ENCODE peak calls at places on chromosomes 3 and 15, in five cellular contexts. T, I, F, C and P are unnamed samples.

GRCh38 chr3:191566469-191566868 is 105.5 kb downstream of the PYDC2 start:
- DNase-seq in T (no peak), I (no peak), C (no peak), F (no peak), P (no peak)

GRCh38 chr15:63971427-63971805 is 74.9 kb downstream of the DAPK2 start:
- DNase-seq in C (no peak), T (no peak), F (no peak), I (no peak), P (peak; percentile 62)

GRCh38 chr3:59320080-59320479 is 270.3 kb upstream of the CFAP20DC start:
- DNase-seq in I (no peak), F (peak; percentile 66), T (no peak), C (no peak), P (no peak)

GRCh38 chr3:104947946-104948345 is 418.8 kb upstream of the ALCAM start:
- DNase-seq in F (no peak), I (no peak), C (no peak), T (no peak), P (no peak)

GRCh38 chr3:129359102-129359461 is 69.4 kb downstream of the EFCAB12 start:
- DNase-seq in F (no peak), T (no peak), C (no peak), I (no peak), P (no peak)

GRCh38 chr3:30567139-30567753 is 39.2 kb upstream of the TGFBR2 start:
- DNase-seq in C (no peak), T (no peak), I (no peak), F (peak; percentile 15), P (no peak)

GRCh38 chr3:63279000-63279366 is 875 bp downstream of the SYNPR start:
- DNase-seq in C (no peak), I (no peak), T (no peak), F (no peak), P (no peak)

GRCh38 chr15:48748535-48748934 is 62.3 kb downstream of the CEP152 start:
- DNase-seq in I (no peak), C (no peak), F (no peak), T (no peak), P (no peak)

GRCh38 chr3:191136347-191136746 is 62.7 kb upstream of the OSTN start:
- DNase-seq in T (peak; percentile 23), C (peak; percentile 1), F (peak; percentile 18), I (no peak), P (no peak)

GRCh38 chr3:112111785-112112402 is 21.2 kb downstream of the GCSAM start:
- DNase-seq in C (peak; percentile 31), F (peak; percentile 33), I (no peak), T (peak; percentile 46), P (peak; percentile 47)

GRCh38 chr15:80561500-80561899 is 133.6 kb upstream of the ABHD17C start:
- DNase-seq in C (no peak), T (no peak), F (no peak), I (no peak), P (no peak)

GRCh38 chr3:126417461-126418255 is 22.9 kb downstream of the CFAP100 start:
- DNase-seq in C (no peak), T (no peak), F (no peak), I (no peak), P (no peak)

GRCh38 chr3:196793224-196793623 is 53.6 kb downstream of the PAK2 start:
- DNase-seq in I (no peak), C (no peak), F (peak; percentile 84), T (peak; percentile 29), P (no peak)

GRCh38 chr15:59294961-59295741 is 77.5 kb downstream of the MYO1E start:
- DNase-seq in T (peak; percentile 78), F (no peak), C (no peak), I (no peak), P (no peak)

GRCh38 chr3:153372326-153372725 is 210.3 kb downstream of the RAP2B start:
- DNase-seq in T (no peak), C (no peak), I (no peak), F (no peak), P (no peak)

GRCh38 chr3:165254812-165255211 is 58.6 kb upstream of the SLITRK3 start:
- DNase-seq in C (no peak), F (peak; percentile 16), I (no peak), T (peak; percentile 39), P (no peak)

GRCh38 chr3:191070201-191070600 is 128.8 kb upstream of the OSTN start:
- DNase-seq in C (no peak), T (no peak), I (no peak), F (no peak), P (no peak)

GRCh38 chr3:10505050-10505790 is at the start of gene ATP2B2:
- DNase-seq in C (no peak), F (no peak), I (no peak), T (no peak), P (no peak)

GRCh38 chr3:183303725-183304124 is 50.7 kb downstream of the B3GNT5 start:
- DNase-seq in I (no peak), C (no peak), F (no peak), T (no peak), P (no peak)

GRCh38 chr3:64650710-64651109 is 37.1 kb downstream of the ADAMTS9 start:
- DNase-seq in I (no peak), T (no peak), C (no peak), F (no peak), P (no peak)

GRCh38 chr3:17747184-17747889 is 4.9 kb upstream of the TBC1D5 start:
- DNase-seq in I (peak; percentile 73), F (peak; percentile 57), C (no peak), T (no peak), P (peak; percentile 62)

GRCh38 chr3:16177962-16178627 is 3.6 kb downstream of the GALNT15 start:
- DNase-seq in F (peak; percentile 42), C (peak; percentile 75), I (no peak), T (peak; percentile 38), P (peak; percentile 86)

GRCh38 chr3:189737071-189737470 is 105.9 kb downstream of the TP63 start:
- DNase-seq in T (no peak), F (no peak), C (no peak), I (no peak), P (no peak)

GRCh38 chr3:18207232-18207631 is 217.9 kb downstream of the SATB1 start:
- DNase-seq in I (no peak), T (no peak), C (no peak), F (no peak), P (no peak)

GRCh38 chr3:42161050-42161935 is 70.1 kb downstream of the TRAK1 start:
- DNase-seq in C (no peak), I (no peak), T (no peak), F (peak; percentile 25), P (no peak)

GRCh38 chr3:126464494-126464893 is 11.2 kb downstream of the ZXDC start:
- DNase-seq in T (no peak), C (no peak), I (no peak), F (no peak), P (no peak)

GRCh38 chr3:64612916-64613526 is 74.8 kb downstream of the ADAMTS9 start:
- DNase-seq in T (no peak), C (no peak), F (no peak), I (no peak), P (no peak)

GRCh38 chr3:197305854-197306253 is 7.4 kb upstream of the DLG1 start:
- DNase-seq in C (no peak), I (peak; percentile 75), T (no peak), F (no peak), P (no peak)

GRCh38 chr15:37028609-37029287 is 71.6 kb downstream of the MEIS2 start:
- DNase-seq in I (no peak), C (no peak), F (no peak), T (no peak), P (no peak)

GRCh38 chr3:98770261-98771039 is 7.3 kb downstream of the ST3GAL6 start:
- DNase-seq in I (peak; percentile 53), T (no peak), F (no peak), C (no peak), P (no peak)

GRCh38 chr3:10575601-10576160 is 70.3 kb upstream of the ATP2B2 start:
- DNase-seq in T (no peak), I (no peak), C (no peak), F (no peak), P (no peak)

GRCh38 chr3:127448161-127448561 is 142.4 kb downstream of the TPRA1 start:
- DNase-seq in T (no peak), F (no peak), I (no peak), C (no peak), P (peak; percentile 40)

GRCh38 chr15:42591238-42591936 is 16.0 kb downstream of the STARD9 start:
- DNase-seq in C (no peak), F (peak; percentile 84), I (no peak), T (no peak), P (peak; percentile 47)

GRCh38 chr3:39141211-39141995 is 12.0 kb downstream of the CSRNP1 start:
- DNase-seq in F (no peak), T (no peak), I (no peak), C (no peak), P (peak; percentile 40)
- TF ChIP-seq SRF in F (no peak), T (no peak), I (no peak), C (no peak), P (no peak)

GRCh38 chr3:24263069-24263668 is 231.5 kb downstream of the THRB start:
- DNase-seq in I (no peak), T (no peak), C (no peak), F (no peak), P (no peak)
- TF ChIP-seq SRF in I (no peak), T (no peak), C (no peak), F (no peak), P (no peak)

DNA sequence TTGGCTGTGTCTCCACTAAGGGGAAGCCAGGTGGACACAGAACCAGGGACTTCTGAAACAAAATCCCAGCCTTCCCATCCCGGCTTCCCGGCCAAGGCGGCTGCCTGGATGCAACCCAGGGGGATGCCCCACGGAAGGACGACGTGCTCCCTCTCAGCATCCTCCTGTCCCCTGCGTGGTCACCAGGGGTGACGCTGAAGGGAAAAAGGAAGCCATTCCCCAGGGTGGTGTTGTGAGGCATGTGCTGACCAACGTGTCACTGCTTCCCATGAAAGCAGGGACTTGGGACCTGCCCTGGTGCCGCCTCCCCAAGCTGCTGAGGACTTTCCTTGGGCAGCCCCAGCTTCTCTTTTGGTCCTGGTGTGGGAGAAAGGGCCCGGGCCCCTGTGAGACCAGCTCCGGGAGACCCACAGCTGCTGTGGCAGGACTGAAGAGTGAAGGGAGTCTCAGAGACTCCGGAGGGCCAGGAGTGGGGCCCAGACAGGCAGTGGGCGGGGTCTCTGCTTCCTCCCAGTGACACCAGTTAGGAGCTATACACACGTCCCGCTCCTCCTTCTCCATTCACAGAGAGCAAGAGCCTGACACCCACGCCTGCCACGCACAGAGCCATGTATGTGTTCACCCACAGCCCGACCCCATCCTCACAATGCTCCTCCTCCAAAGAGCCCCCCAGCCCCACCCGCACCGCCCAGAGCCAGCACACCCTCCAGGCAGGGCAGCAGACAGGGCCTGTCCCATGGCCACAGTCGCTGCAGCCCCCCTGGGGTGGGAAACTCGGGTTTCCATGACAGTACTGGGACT is 139.1 kb downstream of the NUP210 start:
- DNase-seq in C (no peak), F (no peak), I (no peak), T (no peak), P (peak; percentile 44)
- TF ChIP-seq SRF in C (no peak), F (no peak), I (no peak), T (no peak), P (no peak)

GRCh38 chr3:102162251-102162650 is 272.6 kb upstream of the ZPLD1 start:
- DNase-seq in T (no peak), F (no peak), C (no peak), I (no peak), P (no peak)

GRCh38 chr3:102159810-102160451 is 274.9 kb upstream of the ZPLD1 start:
- DNase-seq in C (no peak), F (no peak), I (no peak), T (no peak), P (no peak)

GRCh38 chr3:102156426-102156825 is 278.4 kb upstream of the ZPLD1 start:
- DNase-seq in C (no peak), I (no peak), F (no peak), T (no peak), P (no peak)

GRCh38 chr3:102161362-102162006 is 273.3 kb upstream of the ZPLD1 start:
- DNase-seq in I (no peak), C (no peak), T (no peak), F (no peak), P (no peak)

GRCh38 chr3:102158080-102158756 is 276.6 kb upstream of the ZPLD1 start:
- DNase-seq in C (no peak), F (no peak), I (no peak), T (no peak), P (no peak)
- TF ChIP-seq SRF in C (no peak), F (no peak), I (no peak), T (no peak), P (no peak)